ENCODE peak calls at places on chromosome 14, in eight cellular contexts. V is activated T-helper 1 cell treated with anti-CD3 and anti-CD28 coated beads, Interleukin-12 subunit alpha, Interleukin-12 subunit beta, Interleukin-2, Interleukin-4 antibody, amounts not matched to agents 30 ng/mL and 10 ng/mL and 1 ng/mL, durations not matched to agents 14 hours and 24 hours and 36 hours; C is brain microvascular endothelial cell; O is GM23248; Q is upper lobe of right lung; T is fibroblast of lung; G is PC-9; R is skeletal muscle cell. A is an unnamed sample.

GRCh38 chr14:88993946-88994345 is 169.5 kb downstream of the TTC8 start:
- DNase-seq in V (no peak), Q (no peak), C (peak; percentile 75), T (no peak), R (no peak), O (peak; percentile 63), G (no peak), A (no peak)

GRCh38 chr14:28059254-28059653 is 707.3 kb upstream of the FOXG1 start:
- DNase-seq in V (no peak), G (no peak), R (no peak), O (no peak), C (no peak), T (no peak), Q (no peak), A (no peak)

GRCh38 chr14:53399057-53399456 is 245.9 kb upstream of the DDHD1 start:
- DNase-seq in V (no peak), R (peak; percentile 44), C (peak; percentile 82), O (peak; percentile 42), T (peak; percentile 62), G (no peak), Q (no peak), A (no peak)

GRCh38 chr14:104604461-104605449 is at the start of gene TMEM179:
- DNase-seq in R (no peak), G (no peak), Q (no peak), T (no peak), O (peak; percentile 35), V (no peak), C (no peak), A (peak; percentile 60)

GRCh38 chr14:94045101-94045500 is 19.0 kb downstream of the OTUB2 start:
- DNase-seq in O (no peak), G (no peak), V (no peak), T (no peak), R (no peak), C (no peak), Q (peak; percentile 46), A (peak; percentile 32)

GRCh38 chr14:23565626-23566025 is 2.0 kb downstream of the AP1G2 start:
- DNase-seq in T (no peak), G (no peak), Q (no peak), C (no peak), V (no peak), O (no peak), R (no peak), A (no peak)

GRCh38 chr14:31787377-31787776 is 226.2 kb downstream of the NUBPL start:
- DNase-seq in C (peak; percentile 19), V (no peak), G (no peak), O (peak; percentile 36), T (peak; percentile 10), Q (no peak), R (no peak), A (no peak)

GRCh38 chr14:92033912-92034687 is 5.8 kb downstream of the TRIP11 start:
- DNase-seq in O (no peak), Q (no peak), V (no peak), G (no peak), R (no peak), T (no peak), C (no peak), A (no peak)

GRCh38 chr14:68283378-68284123 is 464.0 kb downstream of the RAD51B start:
- DNase-seq in G (no peak), T (no peak), O (no peak), R (no peak), V (peak; percentile 52), C (no peak), Q (no peak), A (no peak)

GRCh38 chr14:19754172-19754571 is 10.8 kb downstream of the OR4Q3 start:
- DNase-seq in C (no peak), O (no peak), R (no peak), Q (no peak), G (no peak), V (no peak), T (no peak), A (no peak)

GRCh38 chr14:90398315-90398811 is 1.5 kb downstream of the CALM1 start:
- DNase-seq in T (no peak), G (no peak), V (peak; percentile 63), C (peak; percentile 26), R (no peak), Q (peak; percentile 79), O (peak; percentile 64), A (no peak)

GRCh38 chr14:72699852-72700257 is 194.0 kb downstream of the DPF3 start:
- DNase-seq in T (peak; percentile 96), O (peak; percentile 94), C (no peak), Q (no peak), G (no peak), R (peak; percentile 73), V (no peak), A (no peak)

GRCh38 chr14:79809849-79810612 is 401.3 kb downstream of the DIO2 start:
- DNase-seq in T (peak; percentile 8), G (peak; percentile 38), O (peak; percentile 1), R (no peak), Q (no peak), V (no peak), C (peak; percentile 45), A (no peak)

GRCh38 chr14:69652942-69653680 is 41.7 kb downstream of the SUSD6 start:
- DNase-seq in V (no peak), G (peak; percentile 44), T (no peak), C (no peak), O (peak; percentile 32), Q (no peak), R (no peak), A (no peak)

GRCh38 chr14:38505221-38506095 is 249.6 kb upstream of the CLEC14A start:
- DNase-seq in O (no peak), C (no peak), G (no peak), R (no peak), V (no peak), Q (no peak), T (peak; percentile 41), A (no peak)

GRCh38 chr14:96567289-96567899 is 65.2 kb downstream of the PAPOLA start:
- DNase-seq in C (peak; percentile 50), Q (no peak), O (peak; percentile 62), V (no peak), T (peak; percentile 61), R (no peak), G (no peak), A (no peak)